ENCODE peak calls at places on chromosomes 5 and 9, in seven cellular contexts. K is GM13977, C is epithelial cell of proximal tubule, Q is foreskin fibroblast, J is SK-N-SH, O is endothelial cell of umbilical vein, P is HFFc6. E is an unnamed sample.
A peak's percentile ranks its signal among the peaks of the same experiment; 100 is the strongest.

GRCh38 chr9:121748727-121749546 is 97.5 kb downstream of the DAB2IP start:
- DNase-seq in O (no peak), P (no peak), C (no peak), K (no peak), J (no peak), Q (no peak), E (no peak)

GRCh38 chr9:137089232-137089947 is 2.6 kb downstream of the MAN1B1 start:
- DNase-seq in K (no peak), C (no peak), Q (no peak), J (no peak), P (no peak), O (no peak), E (no peak)

GRCh38 chr5:3214396-3214795 is 381.2 kb upstream of the IRX1 start:
- DNase-seq in P (no peak), C (no peak), O (no peak), J (no peak), K (no peak), Q (no peak), E (no peak)

GRCh38 chr5:53331463-53331862 is 149.0 kb upstream of the FST start:
- DNase-seq in J (no peak), C (no peak), Q (peak; percentile 88), K (no peak), O (no peak), P (peak; percentile 82), E (no peak)

GRCh38 chr9:127018935-127019334 is 103.5 kb downstream of the ANGPTL2 start:
- DNase-seq in J (no peak), C (no peak), K (no peak), P (no peak), Q (peak; percentile 30), O (no peak), E (no peak)

GRCh38 chr9:76109953-76110352 is 219.5 kb downstream of the PCSK5 start:
- DNase-seq in O (no peak), K (no peak), P (no peak), C (no peak), J (no peak), Q (peak; percentile 10), E (no peak)

GRCh38 chr9:83526901-83527300 is 11.3 kb downstream of the FRMD3 start:
- DNase-seq in C (no peak), P (no peak), Q (no peak), K (no peak), J (no peak), O (no peak), E (no peak)

GRCh38 chr5:40227366-40227765 is 452.3 kb upstream of the PTGER4 start:
- DNase-seq in K (no peak), Q (no peak), O (no peak), P (no peak), C (no peak), J (no peak), E (no peak)

GRCh38 chr9:136239135-136239962 is 6.3 kb downstream of the QSOX2 start:
- DNase-seq in C (no peak), K (no peak), P (no peak), J (no peak), O (no peak), Q (no peak), E (no peak)

GRCh38 chr5:96259211-96259772 is 173.8 kb downstream of the PCSK1 start:
- DNase-seq in O (peak; percentile 75), P (peak; percentile 75), Q (peak; percentile 55), K (no peak), C (peak; percentile 46), J (no peak), E (no peak)

GRCh38 chr5:173329370-173330150 is 1.3 kb upstream of the STC2 start:
- DNase-seq in P (no peak), J (peak; percentile 81), O (no peak), C (no peak), Q (no peak), K (peak; percentile 80), E (peak; percentile 74)

GRCh38 chr5:125657936-125658335 is 765.3 kb upstream of the GRAMD2B start:
- DNase-seq in C (no peak), J (no peak), Q (no peak), K (no peak), P (no peak), O (no peak), E (no peak)

GRCh38 chr9:10000669-10001068 is 612.1 kb downstream of the PTPRD start:
- DNase-seq in Q (no peak), C (no peak), K (no peak), O (no peak), J (no peak), P (no peak), E (no peak)

GRCh38 chr5:16976625-16977008 is 40.5 kb upstream of the MYO10 start:
- DNase-seq in C (no peak), O (no peak), Q (no peak), J (no peak), K (no peak), P (no peak), E (no peak)

GRCh38 chr5:144247131-144247530 is 76.5 kb downstream of the KCTD16 start:
- DNase-seq in Q (no peak), O (no peak), J (peak; percentile 1), P (peak; percentile 11), K (no peak), C (no peak), E (no peak)

GRCh38 chr9:134127616-134128015 is 8.3 kb upstream of the WDR5 start:
- DNase-seq in C (no peak), Q (no peak), J (no peak), O (no peak), K (no peak), P (no peak), E (no peak)

GRCh38 chr5:122081541-122081940 is 3.5 kb upstream of the LOX start:
- DNase-seq in Q (no peak), J (no peak), O (no peak), K (no peak), C (no peak), P (no peak), E (no peak)

GRCh38 chr9:117293199-117294114 is 121.4 kb downstream of the ASTN2 start:
- DNase-seq in K (no peak), C (no peak), J (no peak), P (no peak), Q (no peak), O (no peak), E (no peak)

GRCh38 chr5:172150514-172151425 is 37.3 kb downstream of the STK10 start:
- DNase-seq in Q (peak; percentile 45), K (peak; percentile 69), J (no peak), P (no peak), O (no peak), C (no peak), E (no peak)

GRCh38 chr5:111072949-111073682 is 1.6 kb downstream of the TSLP start:
- DNase-seq in K (no peak), C (no peak), J (peak; percentile 84), Q (peak; percentile 41), O (no peak), P (no peak), E (peak; percentile 35)

GRCh38 chr9:21505425-21506179 is 23.5 kb upstream of the IFNE start:
- DNase-seq in P (peak; percentile 49), J (no peak), Q (no peak), C (no peak), O (no peak), K (no peak), E (no peak)

GRCh38 chr5:127602481-127602880 is 46.4 kb upstream of the CTXN3 start:
- DNase-seq in C (no peak), K (no peak), J (no peak), O (no peak), Q (no peak), P (no peak), E (no peak)
- TF ChIP-seq CTCF in C (no peak), K (no peak), J (no peak), O (no peak), Q (no peak), P (no peak), E (no peak)

GRCh38 chr5:1085391-1085790 is 26.5 kb downstream of the SLC12A7 start:
- DNase-seq in Q (no peak), P (no peak), C (no peak), O (no peak), J (no peak), K (no peak), E (no peak)

GRCh38 chr5:1086871-1087270 is 25.0 kb downstream of the SLC12A7 start:
- DNase-seq in O (no peak), J (no peak), P (no peak), K (no peak), C (no peak), Q (no peak), E (no peak)

GRCh38 chr5:1088031-1088430 is 23.8 kb downstream of the SLC12A7 start:
- DNase-seq in Q (no peak), J (no peak), O (no peak), C (no peak), P (no peak), K (no peak), E (no peak)

GRCh38 chr5:1087428-1087827 is 24.4 kb downstream of the SLC12A7 start:
- DNase-seq in J (no peak), P (no peak), C (no peak), O (no peak), Q (no peak), K (no peak), E (no peak)

GRCh38 chr5:1086137-1086536 is 25.7 kb downstream of the SLC12A7 start:
- DNase-seq in O (no peak), C (no peak), K (no peak), Q (no peak), P (no peak), J (no peak), E (no peak)
- TF ChIP-seq CTCF in O (no peak), C (no peak), K (no peak), Q (no peak), P (no peak), J (no peak), E (no peak)

DNA sequence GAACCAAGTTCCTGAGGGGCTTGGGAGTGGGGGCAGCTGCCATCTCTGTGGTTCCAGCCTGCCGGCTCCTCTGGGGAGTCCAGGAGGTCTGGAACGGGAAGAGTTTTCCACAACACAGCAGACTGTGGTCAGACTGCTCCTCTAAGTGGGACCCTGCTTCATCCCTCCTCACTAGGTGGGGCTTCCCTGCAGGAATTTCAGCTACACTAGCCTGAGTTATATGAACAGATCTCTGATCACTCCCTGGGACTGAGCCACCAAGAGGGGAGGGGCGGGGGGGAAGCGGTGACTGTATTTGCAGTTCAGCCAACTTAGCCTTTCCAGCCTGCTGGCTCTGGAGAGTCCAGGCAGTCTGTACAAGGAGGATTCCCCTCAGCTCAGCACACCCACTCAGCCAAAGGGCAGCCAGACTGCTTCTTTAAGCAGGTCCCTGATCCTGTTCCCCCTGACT is 19.4 kb downstream of the DTWD2 start:
- DNase-seq in J (no peak), Q (no peak), K (no peak), C (no peak), P (no peak), O (no peak), E (no peak)
- TF ChIP-seq CTCF in J (no peak), Q (no peak), K (no peak), C (no peak), P (no peak), O (no peak), E (no peak)

GRCh38 chr5:158165647-158166046 is 306.7 kb upstream of the CLINT1 start:
- DNase-seq in K (no peak), O (no peak), J (no peak), P (no peak), C (no peak), Q (no peak), E (no peak)
- TF ChIP-seq CTCF in K (peak; percentile 14), O (no peak), J (peak; percentile 10), P (no peak), C (no peak), Q (no peak), E (no peak)

GRCh38 chr9:2469681-2470141 is 151.9 kb upstream of the VLDLR start:
- DNase-seq in P (no peak), J (peak; percentile 12), K (no peak), Q (no peak), C (no peak), O (peak; percentile 68), E (peak; percentile 35)
- TF ChIP-seq CTCF in P (no peak), J (peak; percentile 42), K (peak; percentile 26), Q (no peak), C (peak; percentile 28), O (no peak), E (no peak)

GRCh38 chr5:106875591-106876297 is 795.0 kb downstream of the EFNA5 start:
- DNase-seq in O (no peak), K (peak; percentile 20), P (no peak), Q (no peak), C (no peak), J (no peak), E (peak; percentile 57)
- TF ChIP-seq CTCF in O (peak; percentile 28), K (peak; percentile 68), P (peak; percentile 61), Q (peak; percentile 52), C (peak; percentile 62), J (peak; percentile 59), E (peak; percentile 50)